ENCODE peak calls at places on chromosomes 13 and 19, in five cellular contexts. H is A549, F is GM12878, Q is H1, Z is K562. U is an unnamed sample.

GRCh38 chr13:76854894-76855293 is 31.3 kb downstream of the KCTD12 start:
- DNase-seq in Z (no peak), F (no peak), H (no peak), Q (no peak), U (no peak)

GRCh38 chr13:46295531-46296464 is 84.1 kb downstream of the LRRC63 start:
- DNase-seq in H (no peak), F (peak; percentile 28), Z (peak; percentile 22), Q (no peak), U (no peak)

GRCh38 chr19:38223617-38224013 is 407 bp downstream of the DPF1 start:
- DNase-seq in Q (no peak), F (no peak), Z (no peak), H (no peak), U (no peak)

GRCh38 chr13:29422015-29422414 is 173.5 kb downstream of the SLC7A1 start:
- DNase-seq in Q (no peak), H (no peak), F (no peak), Z (no peak), U (no peak)

GRCh38 chr13:75236774-75237173 is 245.2 kb downstream of the TBC1D4 start:
- DNase-seq in Z (no peak), Q (no peak), F (no peak), H (no peak), U (no peak)

GRCh38 chr13:33446821-33447481 is 161.4 kb upstream of the STARD13 start:
- DNase-seq in F (no peak), Q (no peak), H (no peak), Z (no peak), U (no peak)

GRCh38 chr19:38596057-38596981 is 21.4 kb downstream of the MAP4K1 start:
- DNase-seq in F (no peak), H (peak; percentile 90), Q (peak; percentile 100), Z (peak; percentile 95), U (peak; percentile 20)

GRCh38 chr13:64414381-64414780 is 2815.8 kb downstream of the PCDH9 start:
- DNase-seq in F (no peak), Z (no peak), H (no peak), Q (no peak), U (no peak)

GRCh38 chr19:35487821-35488220 is 2.4 kb downstream of the KRTDAP start:
- DNase-seq in H (no peak), Q (no peak), Z (no peak), F (no peak), U (no peak)

GRCh38 chr13:60019119-60019993 is 144.4 kb downstream of the DIAPH3 start:
- DNase-seq in Z (no peak), F (peak; percentile 17), H (no peak), Q (no peak), U (peak; percentile 3)

GRCh38 chr13:22189176-22190048 is 518.5 kb downstream of the FGF9 start:
- DNase-seq in Z (no peak), Q (no peak), F (no peak), H (no peak), U (no peak)

GRCh38 chr19:18086590-18087138 is at the start of gene IL12RB1:
- DNase-seq in Q (no peak), H (no peak), F (peak; percentile 44), Z (no peak), U (no peak)

GRCh38 chr13:79401259-79402071 is 4.6 kb downstream of the RBM26 start:
- DNase-seq in Z (peak; percentile 18), F (no peak), Q (no peak), H (no peak), U (no peak)

GRCh38 chr13:32285633-32285965 is 29.6 kb downstream of the ZAR1L start:
- DNase-seq in Z (no peak), F (no peak), Q (no peak), H (no peak), U (no peak)

GRCh38 chr19:584240-585001 is 5.3 kb upstream of the HCN2 start:
- DNase-seq in F (no peak), Z (peak; percentile 69), H (no peak), Q (peak; percentile 94), U (no peak)

GRCh38 chr13:78192721-78193120 is 274.1 kb upstream of the EDNRB start:
- DNase-seq in Q (no peak), Z (no peak), H (no peak), F (no peak), U (no peak)

GRCh38 chr13:85093808-85094207 is 705.4 kb downstream of the SLITRK6 start:
- DNase-seq in Q (no peak), Z (no peak), H (no peak), F (no peak), U (no peak)

GRCh38 chr13:104461049-104461448 is 1394.8 kb upstream of the SLC10A2 start:
- DNase-seq in Z (no peak), Q (no peak), F (no peak), H (no peak), U (no peak)

GRCh38 chr13:20198781-20199180 is 6.0 kb upstream of the GJB2 start:
- DNase-seq in F (no peak), Z (no peak), H (no peak), Q (no peak), U (peak; percentile 38)

GRCh38 chr19:46736544-46737274 is 9.1 kb upstream of the FKRP start:
- DNase-seq in Z (peak; percentile 94), F (no peak), Q (no peak), H (no peak), U (no peak)

GRCh38 chr13:98267080-98267912 is 90.2 kb upstream of the RNF113B start:
- DNase-seq in Q (no peak), H (no peak), F (peak; percentile 33), Z (no peak), U (peak; percentile 94)

GRCh38 chr13:41613984-41614581 is 156.7 kb downstream of the RGCC start:
- DNase-seq in F (no peak), Q (no peak), Z (no peak), H (no peak), U (peak; percentile 94)

GRCh38 chr19:32104465-32105235 is 240.8 kb upstream of the ZNF507 start:
- DNase-seq in Q (peak; percentile 37), F (no peak), H (no peak), Z (peak; percentile 20), U (no peak)

GRCh38 chr13:40283666-40284065 is 382.8 kb downstream of the FOXO1 start:
- DNase-seq in F (no peak), H (no peak), Q (no peak), Z (no peak), U (no peak)

GRCh38 chr19:739998-740715 is 10.8 kb upstream of the MISP start:
- DNase-seq in F (no peak), Z (no peak), Q (no peak), H (no peak), U (peak; percentile 69)

GRCh38 chr13:27788271-27788670 is 4.0 kb upstream of the GSX1 start:
- DNase-seq in Z (no peak), Q (no peak), H (no peak), F (no peak), U (no peak)

GRCh38 chr13:28597641-28598040 is 61.3 kb upstream of the POMP start:
- DNase-seq in F (no peak), H (no peak), Z (no peak), Q (no peak), U (no peak)

GRCh38 chr13:109729031-109729870 is 57.1 kb downstream of the IRS2 start:
- DNase-seq in Z (no peak), Q (no peak), F (no peak), H (no peak), U (no peak)

GRCh38 chr13:40306817-40307216 is 359.6 kb downstream of the FOXO1 start:
- DNase-seq in Z (no peak), Q (no peak), H (no peak), F (no peak), U (no peak)

GRCh38 chr19:10315335-10316214 is at the start of gene FDX2:
- DNase-seq in H (peak; percentile 64), Z (peak; percentile 91), Q (peak; percentile 97), F (peak; percentile 51), U (peak; percentile 83)

GRCh38 chr19:12792048-12792852 is 964 bp downstream of the JUNB start:
- DNase-seq in Q (peak; percentile 84), Z (peak; percentile 87), H (no peak), F (no peak), U (peak; percentile 46)

GRCh38 chr19:12794196-12794921 is 3.1 kb downstream of the JUNB start:
- DNase-seq in H (no peak), F (no peak), Q (no peak), Z (peak; percentile 22), U (no peak)

GRCh38 chr19:12794936-12795335 is 3.6 kb downstream of the JUNB start:
- DNase-seq in H (no peak), Q (no peak), F (no peak), Z (no peak), U (no peak)

GRCh38 chr19:12792853-12793289 is 1.6 kb downstream of the JUNB start:
- DNase-seq in Z (peak; percentile 19), Q (no peak), H (no peak), F (no peak), U (no peak)

GRCh38 chr19:12793290-12794195 is 2.3 kb downstream of the JUNB start:
- DNase-seq in F (peak; percentile 81), Q (peak; percentile 95), H (peak; percentile 78), Z (peak; percentile 95), U (peak; percentile 86)
- TF ChIP-seq EP300 in F (peak; percentile 57), Q (no peak), H (no peak), Z (peak; percentile 30), U (peak; percentile 61)

GRCh38 chr13:51581148-51581820 is 3.0 kb upstream of the WDFY2 start:
- DNase-seq in F (no peak), H (no peak), Q (no peak), Z (no peak), U (no peak)
- TF ChIP-seq HDAC2 in F (no peak), H (no peak), Q (no peak), Z (no peak), U (no peak)

GRCh38 chr19:3712663-3713531 is 4.7 kb downstream of the TJP3 start:
- DNase-seq in Q (no peak), F (no peak), Z (no peak), H (no peak), U (no peak)

GRCh38 chr19:3707868-3708206 is 347 bp upstream of the TJP3 start:
- DNase-seq in Q (no peak), H (no peak), Z (no peak), F (no peak), U (no peak)

GRCh38 chr19:3708207-3708931 is at the start of gene TJP3:
- DNase-seq in H (no peak), Z (peak; percentile 45), Q (peak; percentile 61), F (no peak), U (peak; percentile 75)

GRCh38 chr19:3716147-3716668 is 8.0 kb downstream of the TJP3 start:
- DNase-seq in Z (no peak), Q (no peak), F (no peak), H (no peak), U (no peak)

DNA sequence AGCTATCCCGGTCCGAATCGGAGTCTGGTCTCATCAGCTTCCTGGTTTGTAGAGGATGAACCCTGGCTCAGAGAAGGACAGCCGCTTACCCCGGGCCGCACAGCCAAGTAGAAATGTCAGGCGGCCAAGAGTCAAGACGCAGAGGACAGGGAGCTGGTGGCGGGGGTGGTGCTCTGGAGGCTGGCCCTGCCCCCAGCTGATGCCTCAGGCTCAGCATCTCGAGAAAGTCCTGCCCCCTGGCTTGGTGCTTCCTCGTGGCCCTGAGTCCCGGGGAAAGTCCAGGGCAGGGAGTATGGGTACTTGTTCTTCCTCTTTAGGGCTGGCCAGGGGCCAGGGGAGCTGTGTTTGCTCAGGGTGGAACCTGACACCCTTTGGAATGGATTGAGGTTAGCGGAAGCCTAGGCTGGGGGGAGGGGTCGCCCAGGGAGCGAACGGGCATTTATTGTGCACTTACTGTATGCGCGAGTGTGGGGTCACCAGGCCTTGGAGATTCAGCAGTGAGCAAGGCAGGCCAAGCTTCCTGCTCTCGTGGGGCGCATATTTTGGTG is 2.2 kb downstream of the TJP3 start:
- DNase-seq in F (no peak), Z (peak; percentile 79), Q (peak; percentile 65), H (peak; percentile 82), U (peak; percentile 90)
- TF ChIP-seq EP300 in F (no peak), Z (peak; percentile 26), Q (no peak), H (no peak), U (peak; percentile 56)

GRCh38 chr13:49667773-49668172 is 23.5 kb downstream of the EBPL start:
- DNase-seq in Z (no peak), Q (no peak), H (no peak), F (no peak), U (no peak)
- TF ChIP-seq HDAC2 in Z (no peak), Q (no peak), H (no peak), F (no peak), U (no peak)